ENCODE peak calls at places on chromosomes 5 and 9, in nine cellular contexts. X is Daoy, R is kidney tubule cell, Z is mucosa of gallbladder, Q is RWPE1, W is dermis blood vessel endothelial cell, F is WTC11, N is sigmoid colon, O is H54. G is an unnamed sample.

GRCh38 chr5:67814569-67815311 is 400.8 kb upstream of the PIK3R1 start:
- DNase-seq in O (no peak), X (no peak), Z (no peak), N (no peak), W (no peak), F (no peak), Q (no peak), R (no peak), G (no peak)

GRCh38 chr9:89359018-89359417 is 40.7 kb downstream of the SECISBP2 start:
- DNase-seq in W (peak; percentile 35), X (no peak), Z (no peak), O (no peak), R (no peak), N (no peak), F (no peak), Q (no peak), G (no peak)

GRCh38 chr5:111454198-111454606 is 58.1 kb downstream of the STARD4 start:
- DNase-seq in X (peak; percentile 8), N (no peak), O (no peak), Q (peak; percentile 38), Z (no peak), F (no peak), R (peak; percentile 10), W (no peak), G (peak; percentile 9)

GRCh38 chr9:16532272-16532671 is 338.2 kb downstream of the BNC2 start:
- DNase-seq in W (no peak), R (no peak), F (no peak), X (no peak), N (no peak), O (no peak), Q (no peak), Z (no peak), G (no peak)

GRCh38 chr5:97838214-97838613 is 655.2 kb upstream of the RIOK2 start:
- DNase-seq in O (peak; percentile 15), R (peak; percentile 80), Z (no peak), N (no peak), W (peak; percentile 94), X (peak; percentile 68), F (no peak), Q (peak; percentile 84), G (peak; percentile 97)

GRCh38 chr5:66821626-66822429 is 225.6 kb downstream of the MAST4 start:
- DNase-seq in N (no peak), R (peak; percentile 2), Z (no peak), W (peak; percentile 24), Q (no peak), X (no peak), F (no peak), O (no peak), G (peak; percentile 13)

GRCh38 chr9:128393171-128393761 is 22.1 kb downstream of the URM1 start:
- DNase-seq in X (no peak), R (no peak), Z (no peak), Q (no peak), F (peak; percentile 70), W (no peak), O (no peak), N (no peak), G (no peak)

GRCh38 chr5:148011407-148012124 is 52.2 kb upstream of the SPINK5 start:
- DNase-seq in N (no peak), Z (no peak), F (no peak), O (peak; percentile 12), X (peak; percentile 90), R (peak; percentile 80), Q (peak; percentile 92), W (peak; percentile 8), G (peak; percentile 99)

GRCh38 chr5:55440188-55440646 is 94.5 kb downstream of the PLPP1 start:
- DNase-seq in O (no peak), Z (no peak), R (no peak), N (peak; percentile 71), Q (no peak), W (peak; percentile 44), X (peak; percentile 70), F (no peak), G (no peak)

GRCh38 chr5:58674070-58674469 is 91.2 kb downstream of the RAB3C start:
- DNase-seq in F (no peak), O (no peak), N (no peak), R (no peak), Z (no peak), Q (no peak), W (no peak), X (no peak), G (peak; percentile 60)

GRCh38 chr5:115977988-115978387 is 15.7 kb downstream of the LVRN start:
- DNase-seq in F (no peak), O (peak; percentile 44), X (peak; percentile 60), Z (no peak), Q (no peak), R (peak; percentile 83), N (no peak), W (peak; percentile 48), G (peak; percentile 35)

GRCh38 chr5:1692381-1692780 is 107.3 kb downstream of the MRPL36 start:
- DNase-seq in Q (no peak), F (no peak), X (no peak), Z (no peak), W (no peak), N (no peak), R (no peak), O (no peak), G (no peak)

GRCh38 chr5:583645-584044 is 28.5 kb upstream of the CEP72 start:
- DNase-seq in X (no peak), W (no peak), Q (no peak), N (no peak), O (no peak), F (no peak), Z (no peak), R (no peak), G (no peak)

GRCh38 chr5:65539827-65540226 is 23.1 kb downstream of the CENPK start:
- DNase-seq in Z (no peak), F (no peak), W (peak; percentile 32), Q (no peak), R (peak; percentile 1), X (peak; percentile 7), N (no peak), O (no peak), G (peak; percentile 49)

GRCh38 chr5:178194026-178194425 is 6.9 kb upstream of the GMCL2 start:
- DNase-seq in R (no peak), W (no peak), Q (no peak), O (no peak), N (no peak), F (no peak), Z (no peak), X (no peak), G (no peak)

GRCh38 chr9:99430301-99430700 is 208.2 kb downstream of the SEC61B start:
- DNase-seq in N (no peak), X (peak; percentile 76), F (no peak), W (no peak), O (no peak), Z (no peak), Q (no peak), R (peak; percentile 8), G (peak; percentile 41)

GRCh38 chr5:74951855-74952254 is 85.7 kb upstream of the FAM169A start:
- DNase-seq in Z (no peak), W (no peak), O (no peak), Q (no peak), N (no peak), F (no peak), R (peak; percentile 38), X (no peak), G (no peak)

GRCh38 chr5:176438959-176439757 is 9.0 kb upstream of the FAF2 start:
- DNase-seq in X (peak; percentile 94), Z (no peak), O (no peak), W (peak; percentile 66), F (no peak), Q (no peak), R (peak; percentile 59), N (no peak), G (peak; percentile 91)

GRCh38 chr5:89436464-89436863 is 553.5 kb upstream of the MEF2C start:
- DNase-seq in Q (no peak), Z (no peak), R (no peak), N (no peak), O (no peak), W (no peak), F (no peak), X (no peak), G (no peak)

G was measured in bronchial epithelial cell.